ENCODE peak calls at places on chromosome 11, in ten cellular contexts. E is T-cell; P is MCF 10A; Z is pulmonary artery endothelial cell; Q is heart right ventricle; A is AG08395; M is NCI-H774; C is ELR; H is activated CD4-positive, alpha-beta T cell treated with anti-CD3 and anti-CD28 coated beads, Interleukin-2, amount 50 U/mL, for 1 hour; T is GM10248. F is an unnamed sample.

GRCh38 chr11:75792997-75793800 is 21.8 kb upstream of the UVRAG start:
- DNase-seq in E (no peak), H (no peak), P (no peak), Q (no peak), Z (no peak), C (no peak), A (no peak), M (no peak), T (no peak), F (no peak)

GRCh38 chr11:3223932-3224729 is 5.5 kb upstream of the MRGPRG start:
- DNase-seq in Z (no peak), P (no peak), E (no peak), Q (no peak), M (no peak), C (no peak), A (no peak), H (no peak), T (no peak), F (peak)

GRCh38 chr11:130817608-130817944 is 98.7 kb downstream of the SNX19 start:
- DNase-seq in H (no peak), Q (no peak), T (no peak), E (no peak), M (no peak), C (peak), A (peak), P (peak), Z (no peak), F (peak)

GRCh38 chr11:65434667-65435179 is 12.1 kb downstream of the NEAT1 start:
- DNase-seq in T (no peak), Z (no peak), A (no peak), P (peak), C (peak), M (no peak), E (no peak), H (no peak), Q (no peak), F (no peak)

GRCh38 chr11:128627666-128628342 is 40.4 kb upstream of the ETS1 start:
- DNase-seq in A (no peak), P (no peak), Q (no peak), Z (no peak), C (no peak), T (peak), H (no peak), M (no peak), E (no peak), F (no peak)

GRCh38 chr11:21814169-21814568 is 378.7 kb upstream of the ANO5 start:
- DNase-seq in Z (no peak), P (peak), Q (no peak), M (no peak), E (no peak), T (no peak), H (no peak), C (no peak), A (no peak), F (no peak)

GRCh38 chr11:134911514-134912180 is 499.6 kb upstream of the B3GAT1 start:
- DNase-seq in T (no peak), Z (no peak), H (no peak), E (no peak), C (no peak), M (peak), Q (no peak), A (no peak), P (peak), F (no peak)

GRCh38 chr11:87215236-87215635 is 177.5 kb downstream of the TMEM135 start:
- DNase-seq in H (no peak), C (peak), A (no peak), E (no peak), Z (no peak), Q (no peak), T (no peak), P (peak), M (no peak), F (no peak)

F was measured in AG08396.